ENCODE peak calls at places on chromosome X, in five cellular contexts. E is left ventricle myocardium inferior; V is Caco-2; K is CD8-positive, alpha-beta T cell; S is gastrocnemius medialis. I is an unnamed sample. For H3K4me1, the result is how much of the 10 kb centered on the place peaks cover.

GRCh38 chrX:118497180-118497814 is 1.7 kb downstream of the DOCK11 start:
- DNase-seq in E (no peak), S (no peak), K (peak), V (no peak), I (no peak)

GRCh38 chrX:100600340-100600739 is 15.6 kb downstream of the TNMD start:
- DNase-seq in K (no peak), S (no peak), V (no peak), E (no peak), I (no peak)

GRCh38 chrX:32472364-32472763 is 739.0 kb downstream of the DMD start:
- DNase-seq in E (no peak), K (no peak), S (no peak), V (no peak), I (no peak)

GRCh38 chrX:53080628-53081580 is 1.3 kb upstream of the TSPYL2 start:
- DNase-seq in V (no peak), S (no peak), E (no peak), K (peak), I (no peak)

GRCh38 chrX:123720486-123720885 is 12.4 kb downstream of the THOC2 start:
- DNase-seq in V (no peak), S (no peak), E (no peak), K (no peak), I (no peak)

GRCh38 chrX:52280812-52281211 is 88.0 kb upstream of the XAGE2 start:
- DNase-seq in K (no peak), V (no peak), E (no peak), S (no peak), I (no peak)

GRCh38 chrX:118644378-118644777 is 83.0 kb upstream of the IL13RA1 start:
- DNase-seq in V (no peak), K (no peak), E (no peak), S (no peak), I (no peak)

GRCh38 chrX:49860867-49861535 is 18.3 kb upstream of the USP27X start:
- DNase-seq in E (no peak), V (peak), K (no peak), S (no peak), I (no peak)

GRCh38 chrX:21873063-21873785 is 17.4 kb downstream of the YY2 start:
- DNase-seq in S (no peak), V (no peak), K (no peak), E (no peak), I (no peak)

GRCh38 chrX:132266583-132267355 is 47.5 kb upstream of the RAP2C start:
- DNase-seq in K (no peak), V (no peak), E (no peak), S (no peak), I (no peak)

GRCh38 chrX:2521092-2521926 is 20.5 kb upstream of the DHRSX start:
- DNase-seq in S (no peak), V (no peak), E (no peak), K (no peak), I (no peak)

GRCh38 chrX:154541896-154542722 is 4.5 kb downstream of the G6PD start:
- DNase-seq in V (no peak), E (peak), S (peak), K (peak), I (no peak)

GRCh38 chrX:16807976-16808542 is 21.8 kb downstream of the TXLNG start:
- DNase-seq in S (peak), V (no peak), K (no peak), E (no peak), I (no peak)

GRCh38 chrX:12751887-12752286 is 39.3 kb upstream of the PRPS2 start:
- DNase-seq in E (no peak), K (no peak), V (no peak), S (no peak), I (no peak)

GRCh38 chrX:36431819-36432218 is 512.3 kb downstream of the CFAP47 start:
- DNase-seq in S (no peak), V (no peak), E (no peak), K (no peak), I (no peak)

GRCh38 chrX:18173494-18174180 is 47.0 kb downstream of the BEND2 start:
- DNase-seq in E (peak), K (no peak), S (peak), V (no peak), I (no peak)

GRCh38 chrX:51891821-51892551 is 1.4 kb upstream of the MAGED1 start:
- DNase-seq in V (no peak), K (no peak), S (peak), E (peak), I (no peak)

GRCh38 chrX:47047989-47048388 is 30.3 kb upstream of the RGN start:
- DNase-seq in V (peak), S (no peak), E (no peak), K (no peak), I (no peak)

GRCh38 chrX:19902110-19902509 is 14.7 kb upstream of the SH3KBP1 start:
- DNase-seq in S (no peak), E (peak), K (no peak), V (no peak), I (no peak)

GRCh38 chrX:129925305-129926092 is 19.5 kb downstream of the UTP14A start:
- DNase-seq in K (peak), V (peak), E (peak), S (peak), I (no peak)

GRCh38 chrX:154991476-154991875 is 31.0 kb downstream of the F8 start:
- DNase-seq in K (no peak), E (no peak), V (no peak), S (no peak), I (no peak)

GRCh38 chrX:40299028-40299479 is 201.3 kb upstream of the BCOR start:
- DNase-seq in V (peak), S (no peak), K (no peak), E (no peak), I (no peak)

DNA sequence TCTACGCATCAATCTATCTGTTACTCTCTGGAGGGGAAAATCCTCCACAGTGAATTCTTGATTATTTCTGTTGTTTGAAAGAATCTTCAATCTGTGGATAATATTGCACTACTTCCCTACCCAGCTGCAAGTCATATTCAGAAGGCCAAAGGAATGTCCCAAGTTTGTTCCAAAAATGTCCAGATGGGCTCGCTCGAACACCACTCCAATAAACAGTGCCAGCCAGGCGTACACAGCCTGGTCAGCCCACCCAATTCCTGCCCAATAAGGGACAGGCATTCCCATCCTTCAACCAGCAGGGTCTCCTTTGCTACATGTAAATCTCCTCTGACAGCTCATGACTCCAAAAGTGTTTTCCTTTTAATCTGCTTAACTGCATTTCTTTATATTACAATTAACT is 80.7 kb upstream of the GPM6B start:
- DNase-seq in V (no peak), K (no peak), E (no peak), S (no peak), I (no peak)
- H3K4me3 ChIP-seq in V (no peak), K (no peak), E (no peak), S (no peak), I (no peak)

DNA sequence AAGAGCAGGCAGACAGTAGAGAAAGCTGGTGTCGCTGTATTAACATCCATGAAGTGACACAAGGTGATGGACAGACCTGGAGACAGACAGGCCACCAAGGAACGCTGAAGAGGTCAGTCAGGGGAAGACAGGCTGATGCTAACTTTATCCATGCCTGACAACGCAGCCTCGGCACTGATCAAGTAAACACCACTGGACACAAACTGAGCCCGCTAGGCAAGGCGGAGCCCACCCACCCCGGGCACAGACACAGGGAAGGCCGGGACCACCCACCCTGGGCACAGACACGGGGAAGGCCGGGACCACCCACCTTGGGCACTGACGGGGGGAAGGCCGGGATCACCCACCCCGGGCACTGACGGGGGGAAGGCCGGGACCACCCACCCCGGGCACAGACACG is 18.8 kb downstream of the PPP2R3B start:
- DNase-seq in K (no peak), E (no peak), V (no peak), S (no peak), I (no peak)
- H3K4me1 ChIP-seq in K (under half), E (under half), V (under half), S (under half), I (under half)

DNA sequence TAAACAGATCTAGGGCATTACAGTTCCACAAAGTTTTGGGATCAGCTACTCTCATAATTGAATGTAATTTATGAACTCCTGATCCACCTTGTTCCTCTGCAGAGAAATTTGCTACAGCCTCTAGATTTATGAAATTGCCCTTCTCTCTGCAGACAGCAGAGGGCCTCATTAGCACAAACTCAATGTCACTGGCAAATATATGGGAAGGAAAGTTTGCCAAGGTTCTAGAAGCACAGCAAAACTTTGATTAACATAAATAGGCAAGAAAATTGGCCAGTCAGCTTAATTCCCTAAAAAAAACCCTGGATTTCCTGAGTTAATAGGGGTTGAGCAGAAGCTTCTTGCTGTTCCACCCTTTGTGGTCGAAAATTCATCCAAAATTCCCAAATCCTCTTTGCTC is 31.5 kb downstream of the PRPS1 start:
- DNase-seq in S (no peak), V (no peak), K (peak), E (no peak), I (no peak)
- TF ChIP-seq CTCF in S (peak), V (peak), K (peak), E (peak), I (peak)

GRCh38 chrX:45760187-45760742 is 559.6 kb upstream of the DIPK2B start:
- DNase-seq in S (no peak), K (no peak), V (no peak), E (no peak), I (no peak)

GRCh38 chrX:45765726-45766125 is 565.0 kb upstream of the DIPK2B start:
- DNase-seq in S (no peak), E (no peak), K (no peak), V (no peak), I (no peak)

GRCh38 chrX:45765281-45765680 is 564.6 kb upstream of the DIPK2B start:
- DNase-seq in E (no peak), V (no peak), K (no peak), S (no peak), I (no peak)

GRCh38 chrX:45761920-45762319 is 561.2 kb upstream of the DIPK2B start:
- DNase-seq in V (no peak), S (no peak), K (no peak), E (no peak), I (no peak)

DNA sequence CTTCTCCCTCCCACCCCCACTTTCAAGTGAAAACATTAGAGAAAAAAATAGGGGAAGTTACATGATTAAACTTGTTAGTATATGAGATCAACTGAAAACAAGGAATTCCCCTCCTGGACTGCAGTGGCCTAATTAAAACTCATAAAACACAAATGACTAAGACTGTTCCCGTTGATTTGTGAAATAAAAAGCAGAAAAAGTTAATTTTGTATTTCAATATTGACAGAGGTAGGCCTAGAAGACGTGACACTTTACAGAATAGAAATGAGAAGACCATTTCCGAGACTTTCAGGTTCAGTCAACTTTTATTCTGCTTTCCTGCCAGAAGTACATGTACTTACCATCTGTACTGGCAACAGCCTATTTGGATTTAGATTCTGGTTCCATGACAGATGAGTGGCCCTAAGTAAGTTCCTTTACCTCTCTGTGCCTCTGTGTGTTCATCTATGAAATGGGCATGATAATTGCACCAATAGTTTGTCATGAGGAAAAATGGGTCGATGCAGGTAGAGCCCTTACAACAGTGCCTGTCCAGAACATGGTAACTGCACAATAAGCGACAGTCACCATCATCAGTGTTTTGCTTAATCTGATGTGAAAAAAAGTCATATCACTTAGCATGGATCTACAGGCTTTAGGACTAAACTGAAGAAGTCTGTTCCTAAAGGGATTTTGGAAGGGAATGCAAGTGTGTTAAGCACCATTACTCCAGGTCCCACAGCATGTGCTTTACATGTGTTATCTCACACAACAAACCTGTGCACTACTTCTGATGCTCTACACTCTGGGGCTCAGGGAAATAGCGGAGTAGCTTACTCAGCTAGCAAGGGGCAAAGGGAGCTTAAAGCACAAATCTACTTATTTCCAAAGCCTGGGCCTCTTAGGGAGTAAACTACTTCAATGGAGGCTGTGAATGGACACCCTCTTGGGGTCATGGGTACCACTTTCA is 562.3 kb upstream of the DIPK2B start:
- DNase-seq in E (no peak), V (no peak), K (no peak), S (no peak), I (no peak)
- H3K4me3 ChIP-seq in E (no peak), V (no peak), K (no peak), S (no peak), I (no peak)

DNA sequence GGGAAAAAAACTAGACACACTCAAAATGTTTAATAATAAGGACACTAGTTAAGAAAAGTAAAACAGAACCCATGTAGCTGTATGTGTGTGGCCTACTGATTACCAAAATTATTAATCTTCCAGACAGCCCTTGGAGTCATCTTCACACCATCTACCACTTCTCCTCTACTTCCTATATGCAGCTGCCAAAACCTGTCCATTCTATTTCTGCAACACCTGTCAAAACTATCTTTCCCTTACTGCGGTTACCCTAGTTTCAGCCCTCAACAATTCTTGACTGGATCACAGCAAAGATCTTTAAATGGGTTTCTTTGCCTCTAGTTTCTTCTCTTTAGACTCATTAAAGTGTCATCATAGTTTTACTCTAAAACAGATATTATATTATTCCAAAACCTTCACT is 72.6 kb downstream of the GPR82 start:
- DNase-seq in E (no peak), K (no peak), V (no peak), S (no peak), I (no peak)
- H3K4me1 ChIP-seq in E (under half), K (under half), V (under half), S (under half), I (under half)